ENCODE peak calls at places on chromosomes 16 and 17, in nine cellular contexts. W is AG04450; J is nephron progenitor cell; H is body of pancreas; R is H7; L is activated naive CD4-positive, alpha-beta T cell; C is erythroblast; Y is GM03348; G is stimulated activated CD4-positive, alpha-beta T cell treated with anti-CD3 and anti-CD28 coated beads, Interleukin-12 subunit alpha, Interleukin-12 subunit beta, amount 100 ng/mL, for 4 hours. X is an unnamed sample.

GRCh38 chr16:26889751-26890150 is 177.0 kb upstream of the C16orf82 start:
- DNase-seq in J (no peak), Y (no peak), G (no peak), L (no peak), W (no peak), H (no peak), R (no peak), C (no peak), X (no peak)

GRCh38 chr16:88636488-88637265 is 1.7 kb upstream of the IL17C start:
- DNase-seq in J (no peak), L (no peak), H (no peak), G (no peak), R (no peak), W (no peak), Y (no peak), C (no peak), X (no peak)

GRCh38 chr17:21573961-21574610 is 118.2 kb upstream of the KCNJ18 start:
- DNase-seq in R (no peak), L (no peak), C (no peak), J (no peak), G (peak), W (peak), H (peak), Y (peak), X (peak)

GRCh38 chr17:49217651-49218413 is 7.3 kb downstream of the ABI3 start:
- DNase-seq in L (no peak), H (no peak), J (no peak), Y (no peak), C (no peak), W (no peak), R (peak), G (no peak), X (peak)

GRCh38 chr16:49452568-49452967 is 79.0 kb downstream of the C16orf78 start:
- DNase-seq in H (no peak), J (no peak), C (no peak), R (peak), G (no peak), Y (no peak), L (no peak), W (no peak), X (no peak)

GRCh38 chr17:31900877-31901276 is 631 bp downstream of the UTP6 start:
- DNase-seq in H (no peak), J (no peak), R (no peak), C (peak), L (no peak), W (no peak), G (no peak), Y (peak), X (no peak)

GRCh38 chr16:50688867-50689266 is 4.5 kb upstream of the NOD2 start:
- DNase-seq in G (no peak), C (no peak), R (no peak), J (no peak), L (no peak), Y (no peak), H (no peak), W (no peak), X (no peak)

GRCh38 chr16:88978608-88979346 is 1.8 kb upstream of the CBFA2T3 start:
- DNase-seq in Y (no peak), H (no peak), L (no peak), G (no peak), C (peak), W (no peak), R (no peak), J (no peak), X (no peak)

GRCh38 chr16:20339744-20340143 is 12.4 kb upstream of the GP2 start:
- DNase-seq in H (no peak), Y (no peak), L (no peak), J (no peak), W (no peak), C (no peak), G (no peak), R (no peak), X (no peak)

GRCh38 chr16:27287887-27288286 is 19.3 kb upstream of the NSMCE1 start:
- DNase-seq in C (no peak), G (no peak), J (no peak), Y (no peak), H (no peak), L (no peak), R (no peak), W (no peak), X (no peak)

GRCh38 chr16:85004587-85005205 is 6.6 kb downstream of the ZDHHC7 start:
- DNase-seq in J (no peak), H (no peak), R (peak), G (no peak), W (peak), L (no peak), Y (peak), C (no peak), X (no peak)

GRCh38 chr16:80554037-80554436 is 13.2 kb downstream of the DYNLRB2 start:
- DNase-seq in G (no peak), Y (no peak), H (no peak), L (no peak), C (no peak), R (no peak), W (no peak), J (no peak), X (no peak)

GRCh38 chr17:17304521-17304985 is 1.4 kb downstream of the NT5M start:
- DNase-seq in C (peak), Y (no peak), H (no peak), L (no peak), W (no peak), G (no peak), R (no peak), J (no peak), X (no peak)

GRCh38 chr17:53659181-53659580 is 163.5 kb upstream of the KIF2B start:
- DNase-seq in R (no peak), G (no peak), Y (no peak), C (no peak), J (no peak), W (no peak), H (no peak), L (no peak), X (no peak)

GRCh38 chr17:67638871-67639270 is 78.9 kb upstream of the NOL11 start:
- DNase-seq in W (no peak), L (no peak), G (no peak), H (no peak), Y (no peak), J (no peak), C (no peak), R (no peak), X (no peak)

GRCh38 chr17:77042688-77043330 is 98.0 kb upstream of the SEC14L1 start:
- DNase-seq in L (no peak), H (no peak), W (no peak), J (no peak), C (no peak), Y (no peak), G (no peak), R (no peak), X (no peak)

GRCh38 chr17:43840814-43841213 is 6.2 kb upstream of the CD300LG start:
- DNase-seq in W (no peak), G (no peak), J (no peak), C (no peak), R (peak), Y (no peak), H (no peak), L (no peak), X (no peak)

GRCh38 chr16:27108826-27109665 is 42.3 kb downstream of the C16orf82 start:
- DNase-seq in L (no peak), Y (no peak), W (no peak), C (no peak), G (no peak), H (no peak), J (no peak), R (peak), X (no peak)

GRCh38 chr17:75478508-75478907 is 22.1 kb downstream of the TMEM94 start:
- DNase-seq in G (no peak), Y (no peak), C (no peak), W (no peak), J (peak), H (no peak), L (no peak), R (peak), X (no peak)

GRCh38 chr16:19505600-19506303 is 16.1 kb downstream of the GDE1 start:
- DNase-seq in W (no peak), R (no peak), L (no peak), G (no peak), C (no peak), H (no peak), J (no peak), Y (no peak), X (no peak)

GRCh38 chr17:279776-280175 is 72.8 kb downstream of the RPH3AL start:
- DNase-seq in C (no peak), G (no peak), L (no peak), J (no peak), R (no peak), H (no peak), Y (no peak), W (no peak), X (no peak)

GRCh38 chr17:61770752-61771533 is 92.4 kb downstream of the BRIP1 start:
- DNase-seq in R (no peak), L (no peak), G (no peak), Y (peak), J (no peak), H (no peak), W (peak), C (no peak), X (no peak)

GRCh38 chr17:8741366-8741765 is 3.3 kb downstream of the CCDC42 start:
- DNase-seq in W (no peak), L (no peak), C (no peak), R (no peak), Y (no peak), H (no peak), J (no peak), G (no peak), X (no peak)

GRCh38 chr17:1206016-1206787 is 26.4 kb upstream of the ABR start:
- DNase-seq in H (no peak), R (no peak), Y (no peak), G (no peak), L (no peak), W (no peak), J (no peak), C (no peak), X (no peak)

GRCh38 chr17:81912441-81913309 is 1.5 kb upstream of the PCYT2 start:
- DNase-seq in W (no peak), H (no peak), G (no peak), L (no peak), R (no peak), J (no peak), Y (no peak), C (peak), X (no peak)

GRCh38 chr16:83958842-83959565 is 6.0 kb downstream of the OSGIN1 start:
- DNase-seq in Y (no peak), W (no peak), L (no peak), J (no peak), H (no peak), C (no peak), G (no peak), R (no peak), X (no peak)

GRCh38 chr17:68587026-68587425 is 14.1 kb downstream of the FAM20A start:
- DNase-seq in W (no peak), R (no peak), C (no peak), Y (no peak), H (no peak), G (no peak), J (no peak), L (no peak), X (no peak)

GRCh38 chr16:57213462-57213861 is 27.3 kb downstream of the RSPRY1 start:
- DNase-seq in C (no peak), G (no peak), L (no peak), R (no peak), Y (no peak), H (no peak), W (no peak), J (no peak), X (no peak)

GRCh38 chr16:21626659-21627277 is 25.6 kb downstream of the IGSF6 start:
- DNase-seq in C (no peak), J (peak), H (no peak), Y (peak), R (no peak), G (no peak), L (no peak), W (peak), X (no peak)

GRCh38 chr16:67917140-67917851 is 14.4 kb downstream of the CTRL start:
- DNase-seq in G (no peak), W (no peak), J (no peak), C (no peak), H (no peak), L (no peak), Y (peak), R (no peak), X (peak)

GRCh38 chr16:68287276-68288251 is 23.2 kb downstream of the SLC7A6OS start:
- DNase-seq in L (no peak), R (no peak), G (no peak), Y (peak), C (no peak), J (no peak), H (no peak), W (no peak), X (peak)

GRCh38 chr17:63434951-63435571 is 11.0 kb downstream of the CYB561 start:
- DNase-seq in Y (no peak), L (no peak), G (no peak), R (peak), W (no peak), C (peak), H (peak), J (no peak), X (peak)